ENCODE peak calls at places on chromosome 2, in seven cellular contexts. M is HS-27A; X is M059J; Y is EH; Z is stimulated activated CD4-positive, alpha-beta T cell treated with anti-CD3 and anti-CD28 coated beads, Interleukin-4, amount 100 ng/mL, for 24 hours; B is AG09309; G is NCI-H1436. W is an unnamed sample.

GRCh38 chr2:136131961-136132839 is 14.3 kb upstream of the CXCR4 start:
- DNase-seq in M (no peak), X (no peak), Y (no peak), Z (peak; percentile 64), B (no peak), G (no peak), W (peak; percentile 70)

GRCh38 chr2:160816916-160817315 is 323.3 kb upstream of the RBMS1 start:
- DNase-seq in M (no peak), X (no peak), Y (no peak), Z (no peak), B (no peak), G (no peak), W (no peak)

GRCh38 chr2:203462308-203462707 is 72.8 kb downstream of the RAPH1 start:
- DNase-seq in M (no peak), X (no peak), Y (no peak), Z (no peak), B (no peak), G (no peak), W (no peak)

GRCh38 chr2:10863837-10864236 is 47.9 kb upstream of the KCNF1 start:
- DNase-seq in M (no peak), X (peak; percentile 25), Y (no peak), Z (no peak), B (no peak), G (no peak), W (no peak)

GRCh38 chr2:151159109-151159690 is 102.5 kb downstream of the RBM43 start:
- DNase-seq in M (no peak), X (peak; percentile 3), Y (no peak), Z (no peak), B (no peak), G (no peak), W (no peak)

GRCh38 chr2:68726608-68727367 is 7.8 kb upstream of the ARHGAP25 start:
- DNase-seq in M (no peak), X (peak; percentile 71), Y (no peak), Z (peak; percentile 88), B (no peak), G (no peak), W (peak; percentile 85)

GRCh38 chr2:37635359-37636208 is 35.9 kb downstream of the CDC42EP3 start:
- DNase-seq in M (no peak), X (peak; percentile 87), Y (peak; percentile 85), Z (peak; percentile 81), B (peak; percentile 78), G (no peak), W (peak; percentile 87)

GRCh38 chr2:232291343-232291742 is 87.2 kb upstream of the ALPP start:
- DNase-seq in M (no peak), X (no peak), Y (no peak), Z (no peak), B (no peak), G (no peak), W (no peak)

GRCh38 chr2:189276277-189276676 is 96.7 kb upstream of the COL5A2 start:
- DNase-seq in M (no peak), X (peak; percentile 38), Y (peak; percentile 94), Z (no peak), B (peak; percentile 89), G (no peak), W (no peak)

GRCh38 chr2:169362346-169363026 is at the start of gene LRP2:
- DNase-seq in M (no peak), X (no peak), Y (no peak), Z (peak; percentile 11), B (no peak), G (no peak), W (peak; percentile 16)

GRCh38 chr2:216103213-216103612 is 5.9 kb upstream of the XRCC5 start:
- DNase-seq in M (no peak), X (no peak), Y (no peak), Z (no peak), B (no peak), G (no peak), W (no peak)

GRCh38 chr2:174399171-174399570 is 3.6 kb downstream of the SCRN3 start:
- DNase-seq in M (no peak), X (peak; percentile 3), Y (peak; percentile 60), Z (no peak), B (no peak), G (no peak), W (no peak)

GRCh38 chr2:17306706-17307105 is 211.5 kb downstream of the RAD51AP2 start:
- DNase-seq in M (no peak), X (peak; percentile 11), Y (no peak), Z (no peak), B (no peak), G (no peak), W (no peak)

GRCh38 chr2:31979966-31980365 is 30.8 kb downstream of the MEMO1 start:
- DNase-seq in M (no peak), X (no peak), Y (peak; percentile 29), Z (no peak), B (no peak), G (no peak), W (no peak)

GRCh38 chr2:205925373-205926337 is 160.3 kb downstream of the INO80D start:
- DNase-seq in M (no peak), X (peak; percentile 43), Y (peak; percentile 66), Z (peak; percentile 75), B (no peak), G (peak; percentile 56), W (peak; percentile 60)

GRCh38 chr2:62309081-62309464 is 113.2 kb downstream of the B3GNT2 start:
- DNase-seq in M (no peak), X (no peak), Y (no peak), Z (no peak), B (no peak), G (no peak), W (no peak)

GRCh38 chr2:120231974-120232635 is 8.9 kb upstream of the TMEM185B start:
- DNase-seq in M (no peak), X (peak; percentile 86), Y (no peak), Z (peak; percentile 77), B (no peak), G (no peak), W (peak; percentile 73)

GRCh38 chr2:193695367-193695766 is 1500.6 kb upstream of the TMEFF2 start:
- DNase-seq in M (peak; percentile 4), X (peak; percentile 55), Y (no peak), Z (no peak), B (peak; percentile 1), G (peak; percentile 57), W (no peak)

W was measured in stimulated activated naive CD4-positive, alpha-beta T cell treated with Interleukin-2 at 50 U/mL for 16 hours.